ENCODE peak calls at places on chromosomes 3 and 15, in five cellular contexts. M is IMR-90, N is neuronal stem cell, Z is mesendoderm, H is mesenchymal stem cell. E is an unnamed sample.

GRCh38 chr3:67920311-67920710 is 265.9 kb upstream of the SUCLG2 start:
- DNase-seq in Z (no peak), N (no peak), H (no peak), M (no peak), E (peak)

GRCh38 chr3:122628567-122628966 is 51.1 kb downstream of the PARP15 start:
- DNase-seq in M (no peak), H (no peak), N (no peak), Z (no peak), E (peak)

GRCh38 chr3:130379274-130379673 is 33.8 kb downstream of the COL6A5 start:
- DNase-seq in M (no peak), N (no peak), H (peak), Z (no peak), E (peak)

GRCh38 chr15:44195151-44195740 is at the start of gene FRMD5:
- DNase-seq in M (peak), N (peak), H (peak), Z (peak), E (peak)

GRCh38 chr3:130354430-130354829 is 9.0 kb downstream of the COL6A5 start:
- DNase-seq in H (no peak), M (no peak), N (no peak), Z (peak), E (no peak)

GRCh38 chr3:26350853-26351252 is 271.7 kb upstream of the LRRC3B start:
- DNase-seq in N (no peak), H (no peak), Z (peak), M (no peak), E (peak)

GRCh38 chr3:195697582-195698324 is 23.0 kb upstream of the MUC20 start:
- DNase-seq in M (peak), H (peak), Z (peak), N (peak), E (no peak)

GRCh38 chr15:52040167-52040900 is 21.3 kb downstream of the MAPK6 start:
- DNase-seq in H (peak), N (no peak), Z (no peak), M (peak), E (no peak)

GRCh38 chr3:134357914-134358811 is 16.1 kb downstream of the AMOTL2 start:
- DNase-seq in M (peak), H (peak), Z (peak), N (peak), E (peak)

GRCh38 chr15:98160236-98160635 is 199.7 kb downstream of the ARRDC4 start:
- DNase-seq in H (no peak), M (no peak), Z (no peak), N (no peak), E (no peak)

GRCh38 chr3:163556804-163557203 is 1521.5 kb downstream of the SI start:
- DNase-seq in M (no peak), H (no peak), Z (no peak), N (no peak), E (no peak)

GRCh38 chr3:56758539-56758981 is 43.2 kb downstream of the ARHGEF3 start:
- DNase-seq in M (peak), N (no peak), Z (no peak), H (peak), E (peak)

GRCh38 chr3:139310474-139310933 is 33.3 kb upstream of the MRPS22 start:
- DNase-seq in N (no peak), M (peak), Z (no peak), H (peak), E (peak)

GRCh38 chr3:126523745-126524428 is at the start of gene CHST13:
- DNase-seq in H (peak), M (peak), N (peak), Z (peak), E (no peak)

DNA sequence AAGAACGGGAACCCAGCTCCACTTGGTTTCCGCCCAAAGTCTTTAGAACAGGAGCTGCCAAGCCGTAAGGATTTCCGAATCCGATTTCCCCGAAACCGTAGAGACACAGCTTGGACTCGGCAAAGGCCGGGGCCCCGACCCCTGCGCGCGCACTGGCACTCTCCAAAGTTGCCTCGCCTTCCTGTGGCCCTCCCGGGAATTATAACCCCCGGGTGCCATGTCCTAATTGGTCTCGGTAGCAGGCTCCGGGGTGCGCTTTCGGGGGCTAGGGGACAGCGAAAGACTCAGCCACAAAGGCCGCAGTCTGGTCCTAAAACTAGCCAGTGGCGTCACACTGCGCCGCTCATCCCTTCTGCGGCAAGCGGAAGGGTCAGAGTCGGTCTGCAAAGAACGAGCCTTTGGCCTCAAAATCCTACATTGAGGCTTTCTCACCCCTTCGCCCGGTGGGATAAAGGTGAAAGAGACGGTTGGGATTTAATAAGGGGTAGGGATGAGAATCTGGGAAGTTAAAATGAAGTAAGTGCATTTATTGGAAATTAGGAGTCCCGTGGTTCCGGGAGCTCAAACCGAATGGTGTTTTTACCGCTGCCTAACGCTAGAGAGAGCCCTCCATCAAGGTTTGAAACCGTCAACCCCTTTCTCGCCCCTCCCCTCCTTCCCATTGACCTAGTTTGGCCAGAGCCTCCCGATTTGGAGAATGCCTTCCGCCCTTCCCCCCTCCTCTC is 6.7 kb downstream of the BCL6 start:
- DNase-seq in N (peak), Z (peak), M (peak), H (peak), E (peak)
- H3K4me3 ChIP-seq in N (peak), Z (peak), M (peak), H (peak), E (peak)

GRCh38 chr15:101029971-101030661 is 111.0 kb downstream of the LRRK1 start:
- DNase-seq in H (no peak), N (no peak), Z (no peak), M (no peak), E (no peak)
- H2AK5ac ChIP-seq in H (no peak), N (no peak), Z (no peak), M (no peak), E (no peak)

GRCh38 chr3:39358302-39358701 is 24.9 kb upstream of the SLC25A38 start:
- DNase-seq in N (no peak), H (no peak), Z (no peak), M (no peak), E (no peak)
- H3K4me3 ChIP-seq in N (no peak), H (no peak), Z (no peak), M (no peak), E (no peak)

GRCh38 chr3:46574881-46575576 is 8.9 kb upstream of the LRRC2 start:
- DNase-seq in Z (peak), N (no peak), M (no peak), H (no peak), E (no peak)

GRCh38 chr3:46576386-46576785 is 10.3 kb upstream of the LRRC2 start:
- DNase-seq in H (no peak), M (no peak), N (no peak), Z (peak), E (no peak)

GRCh38 chr3:46576899-46577298 is 10.8 kb upstream of the LRRC2 start:
- DNase-seq in H (no peak), M (no peak), Z (peak), N (no peak), E (no peak)

GRCh38 chr3:46574263-46574662 is 8.2 kb upstream of the LRRC2 start:
- DNase-seq in N (no peak), Z (peak), H (no peak), M (no peak), E (no peak)

DNA sequence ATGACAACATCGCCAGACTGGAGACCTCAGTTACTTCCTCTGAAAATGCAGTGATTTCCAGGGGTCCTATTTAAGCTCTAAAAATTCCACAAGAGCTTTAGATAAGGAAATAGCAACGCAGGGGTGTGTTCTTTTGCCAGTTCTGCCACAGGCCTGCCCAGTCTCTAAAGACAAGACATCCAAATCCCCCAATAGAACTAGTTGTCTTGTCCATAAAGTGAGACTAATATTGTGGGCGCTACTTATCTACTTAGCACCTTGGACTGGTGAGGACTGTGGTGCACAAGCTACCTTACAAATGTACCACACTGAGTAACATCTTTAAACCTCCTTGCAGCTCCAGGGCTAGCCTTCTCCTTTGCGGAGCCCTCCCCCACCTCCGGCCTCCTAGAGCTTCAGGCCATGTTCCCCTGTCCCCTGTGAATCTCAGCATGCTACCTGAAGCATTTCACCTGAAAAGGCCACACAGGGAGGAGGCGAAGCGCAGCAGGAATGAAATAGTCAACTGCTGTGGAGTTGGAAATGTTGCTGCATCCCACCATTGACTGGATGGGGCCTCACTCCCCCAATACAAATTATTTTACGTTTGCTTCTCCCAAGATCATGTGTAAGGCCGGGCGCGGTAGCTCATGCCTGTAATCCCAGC is 9.6 kb upstream of the LRRC2 start:
- DNase-seq in N (no peak), M (no peak), H (no peak), Z (peak), E (no peak)
- H2AK5ac ChIP-seq in N (peak), M (no peak), H (no peak), Z (peak), E (no peak)

GRCh38 chr15:86213888-86214287 is 134.2 kb downstream of the AGBL1 start:
- DNase-seq in Z (no peak), H (no peak), M (no peak), N (no peak), E (no peak)
- H3K4me3 ChIP-seq in Z (no peak), H (no peak), M (no peak), N (no peak), E (no peak)